ENCODE peak calls at places on chromosomes 6 and 20, in nine cellular contexts. P, M, I, Y, Z, D, G, A and C are unnamed samples.
A peak's percentile ranks its signal among the peaks of the same experiment; 100 is the strongest.

GRCh38 chr6:45645302-45645701 is 267.6 kb upstream of the SUPT3H start:
- DNase-seq in P (no peak), M (peak; percentile 6), I (no peak), Y (no peak), Z (no peak), D (no peak), G (no peak), A (no peak), C (no peak)

GRCh38 chr6:160022101-160022500 is 53.2 kb downstream of the IGF2R start:
- DNase-seq in P (no peak), M (no peak), I (no peak), Y (no peak), Z (no peak), D (no peak), G (no peak), A (no peak), C (no peak)

GRCh38 chr6:121951918-121952379 is 447.5 kb upstream of the HSF2 start:
- DNase-seq in P (peak; percentile 8), M (no peak), I (no peak), Y (peak; percentile 84), Z (no peak), D (no peak), G (no peak), A (no peak), C (no peak)

GRCh38 chr20:2108987-2109386 is 7.4 kb downstream of the STK35 start:
- DNase-seq in P (no peak), M (no peak), I (no peak), Y (peak; percentile 90), Z (no peak), D (no peak), G (peak; percentile 55), A (no peak), C (no peak)

GRCh38 chr6:116651916-116652315 is 16.6 kb downstream of the ZUP1 start:
- DNase-seq in P (no peak), M (no peak), I (no peak), Y (no peak), Z (no peak), D (no peak), G (no peak), A (no peak), C (no peak)

GRCh38 chr6:41779336-41779735 is 364 bp downstream of the FRS3 start:
- DNase-seq in P (no peak), M (peak; percentile 40), I (no peak), Y (peak; percentile 11), Z (no peak), D (no peak), G (no peak), A (no peak), C (no peak)

GRCh38 chr6:39200498-39201020 is 28.7 kb downstream of the KCNK5 start:
- DNase-seq in P (no peak), M (no peak), I (no peak), Y (no peak), Z (no peak), D (no peak), G (no peak), A (no peak), C (no peak)

GRCh38 chr20:54573838-54574237 is 98.4 kb downstream of the DOK5 start:
- DNase-seq in P (no peak), M (no peak), I (no peak), Y (no peak), Z (no peak), D (no peak), G (peak; percentile 62), A (no peak), C (no peak)

GRCh38 chr20:24990810-24991252 is 1.7 kb downstream of the APMAP start:
- DNase-seq in P (no peak), M (no peak), I (no peak), Y (no peak), Z (no peak), D (no peak), G (peak; percentile 26), A (no peak), C (peak; percentile 12)

GRCh38 chr6:23654745-23655144 is 471.3 kb upstream of the NRSN1 start:
- DNase-seq in P (no peak), M (no peak), I (no peak), Y (no peak), Z (no peak), D (no peak), G (no peak), A (no peak), C (no peak)

GRCh38 chr20:45592574-45593189 is 13.6 kb upstream of the WFDC8 start:
- DNase-seq in P (no peak), M (no peak), I (no peak), Y (peak; percentile 62), Z (no peak), D (no peak), G (no peak), A (no peak), C (no peak)

GRCh38 chr6:28811873-28812272 is 111.9 kb downstream of the TRIM27 start:
- DNase-seq in P (no peak), M (peak; percentile 29), I (no peak), Y (no peak), Z (no peak), D (no peak), G (no peak), A (no peak), C (no peak)

GRCh38 chr6:28810655-28811053 is 113.1 kb downstream of the TRIM27 start:
- DNase-seq in P (no peak), M (no peak), I (no peak), Y (no peak), Z (no peak), D (no peak), G (no peak), A (no peak), C (no peak)

GRCh38 chr6:28809947-28810654 is 113.7 kb downstream of the TRIM27 start:
- DNase-seq in P (no peak), M (no peak), I (no peak), Y (peak; percentile 29), Z (no peak), D (no peak), G (no peak), A (no peak), C (no peak)

GRCh38 chr6:28814032-28814976 is 109.5 kb downstream of the TRIM27 start:
- DNase-seq in P (no peak), M (peak; percentile 56), I (no peak), Y (no peak), Z (no peak), D (no peak), G (no peak), A (no peak), C (no peak)

GRCh38 chr6:28812778-28813569 is 110.8 kb downstream of the TRIM27 start:
- DNase-seq in P (no peak), M (no peak), I (no peak), Y (no peak), Z (no peak), D (no peak), G (no peak), A (no peak), C (no peak)
- H3K27me3 ChIP-seq in P (peaks cover 100% of the 10 kb centered on the region), M (peaks cover 100% of the 10 kb centered on the region), I (no peaks in the 10 kb centered on the region), Y (peaks cover 75% of the 10 kb centered on the region), Z (peaks cover 91% of the 10 kb centered on the region), D (no peaks in the 10 kb centered on the region), G (peaks cover 24% of the 10 kb centered on the region), A (no peaks in the 10 kb centered on the region), C (peaks cover 98% of the 10 kb centered on the region)

DNA sequence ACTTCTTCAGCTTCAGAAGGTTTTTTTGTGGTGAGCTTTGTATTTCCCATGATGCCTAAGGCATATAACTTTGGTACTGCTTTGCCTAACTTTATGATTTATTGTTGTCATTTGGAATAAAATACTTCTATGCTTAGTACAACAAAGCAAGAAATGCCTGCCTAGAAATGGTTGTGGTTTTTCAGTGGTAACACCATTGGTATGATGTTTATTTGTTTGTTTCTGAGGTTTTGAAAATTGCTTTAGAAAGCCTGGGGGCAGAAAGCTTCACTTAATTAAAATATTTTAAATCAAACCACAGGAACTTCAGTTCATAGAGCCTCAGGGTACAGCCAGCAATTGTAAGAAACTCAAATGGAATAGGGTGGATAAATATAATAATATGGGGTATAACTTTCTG is 351.2 kb upstream of the MAP3K7 start:
- DNase-seq in P (no peak), M (no peak), I (no peak), Y (peak; percentile 1), Z (no peak), D (no peak), G (no peak), A (no peak), C (no peak)
- H3K27me3 ChIP-seq in P (no peaks in the 10 kb centered on the region), M (no peaks in the 10 kb centered on the region), I (no peaks in the 10 kb centered on the region), Y (peaks cover 4% of the 10 kb centered on the region), Z (no peaks in the 10 kb centered on the region), D (no peaks in the 10 kb centered on the region), G (no peaks in the 10 kb centered on the region), A (no peaks in the 10 kb centered on the region), C (no peaks in the 10 kb centered on the region)

GRCh38 chr6:27577922-27578321 is 105.0 kb upstream of the ZNF184 start:
- DNase-seq in P (no peak), M (no peak), I (no peak), Y (no peak), Z (no peak), D (no peak), G (no peak), A (no peak), C (no peak)

GRCh38 chr6:27584326-27584725 is 111.4 kb upstream of the ZNF184 start:
- DNase-seq in P (no peak), M (no peak), I (no peak), Y (no peak), Z (no peak), D (no peak), G (no peak), A (no peak), C (no peak)

GRCh38 chr6:27582928-27583725 is 110.2 kb upstream of the ZNF184 start:
- DNase-seq in P (no peak), M (peak; percentile 70), I (no peak), Y (peak; percentile 63), Z (no peak), D (no peak), G (no peak), A (peak; percentile 84), C (no peak)

GRCh38 chr6:27575594-27576361 is 102.9 kb upstream of the ZNF184 start:
- DNase-seq in P (no peak), M (peak; percentile 53), I (no peak), Y (no peak), Z (no peak), D (no peak), G (no peak), A (peak; percentile 20), C (no peak)

DNA sequence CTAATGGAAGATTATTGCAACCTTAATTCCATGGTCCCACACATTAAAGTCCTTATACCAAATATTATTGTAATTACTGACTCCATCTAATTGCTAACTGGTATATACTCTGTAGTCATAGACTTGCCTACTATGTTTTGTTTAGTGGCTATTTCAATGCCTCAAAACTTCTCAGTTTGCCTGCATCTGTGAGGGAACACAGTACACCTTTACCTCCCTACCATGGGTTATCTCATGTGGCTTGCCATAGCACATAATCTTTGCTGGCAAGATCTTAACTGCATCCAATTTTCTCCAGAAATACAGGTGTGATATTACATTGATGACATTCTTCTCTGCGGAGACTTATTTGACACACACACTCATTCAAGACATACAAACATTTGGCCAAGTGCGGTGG is 107.1 kb upstream of the ZNF184 start:
- DNase-seq in P (no peak), M (no peak), I (no peak), Y (no peak), Z (no peak), D (no peak), G (no peak), A (no peak), C (no peak)
- H3K27me3 ChIP-seq in P (peaks cover 96% of the 10 kb centered on the region), M (no peaks in the 10 kb centered on the region), I (peaks cover 7% of the 10 kb centered on the region), Y (no peaks in the 10 kb centered on the region), Z (no peaks in the 10 kb centered on the region), D (no peaks in the 10 kb centered on the region), G (no peaks in the 10 kb centered on the region), A (no peaks in the 10 kb centered on the region), C (peaks cover 67% of the 10 kb centered on the region)

GRCh38 chr20:56345911-56346310 is 12.9 kb upstream of the FAM210B start:
- DNase-seq in P (no peak), M (no peak), I (no peak), Y (no peak), Z (no peak), D (no peak), G (no peak), A (no peak), C (no peak)
- H3K27me3 ChIP-seq in P (peaks cover 86% of the 10 kb centered on the region), M (peaks cover 40% of the 10 kb centered on the region), I (no peaks in the 10 kb centered on the region), Y (peaks cover 22% of the 10 kb centered on the region), Z (peaks cover 15% of the 10 kb centered on the region), D (no peaks in the 10 kb centered on the region), G (no peaks in the 10 kb centered on the region), A (peaks cover 2% of the 10 kb centered on the region), C (peaks cover 31% of the 10 kb centered on the region)